ENCODE peak calls at places on chromosomes 11 and 22, in seven cellular contexts. One of them, this sample, is unnamed.

GRCh38 chr11:84022221-84022620 is 736.1 kb upstream of the CCDC90B start:
- DNase-seq in neural crest cell: no peak
- DNase-seq in T-helper 22 cell: no peak
- DNase-seq in NCI-H2081: no peak
- DNase-seq in aorta: no peak
- DNase-seq in stimulated activated CD8-positive, alpha-beta memory T cell treated with anti-CD3 and anti-CD28 coated beads, Interleukin-15, amount 100 ng/mL, for 1 hour: no peak
- DNase-seq in activated CD4-positive, alpha-beta T cell treated with anti-CD3 and anti-CD28 coated beads, Interleukin-2, amount 50 U/mL, for 48 hours: no peak
- DNase-seq in this sample: no peak

GRCh38 chr11:66868726-66869291 is 11.9 kb downstream of the LRFN4 start:
- DNase-seq in neural crest cell: no peak
- DNase-seq in T-helper 22 cell: peak
- DNase-seq in NCI-H2081: no peak
- DNase-seq in aorta: no peak
- DNase-seq in stimulated activated CD8-positive, alpha-beta memory T cell treated with anti-CD3 and anti-CD28 coated beads, Interleukin-15, amount 100 ng/mL, for 1 hour: peak
- DNase-seq in activated CD4-positive, alpha-beta T cell treated with anti-CD3 and anti-CD28 coated beads, Interleukin-2, amount 50 U/mL, for 48 hours: peak
- DNase-seq in this sample: peak

GRCh38 chr22:45756558-45756957 is 84.9 kb downstream of the ATXN10 start:
- DNase-seq in neural crest cell: no peak
- DNase-seq in T-helper 22 cell: no peak
- DNase-seq in NCI-H2081: no peak
- DNase-seq in aorta: no peak
- DNase-seq in stimulated activated CD8-positive, alpha-beta memory T cell treated with anti-CD3 and anti-CD28 coated beads, Interleukin-15, amount 100 ng/mL, for 1 hour: no peak
- DNase-seq in activated CD4-positive, alpha-beta T cell treated with anti-CD3 and anti-CD28 coated beads, Interleukin-2, amount 50 U/mL, for 48 hours: no peak
- DNase-seq in this sample: no peak

GRCh38 chr11:134069426-134069921 is 602 bp downstream of the JAM3 start:
- DNase-seq in neural crest cell: peak
- DNase-seq in T-helper 22 cell: no peak
- DNase-seq in NCI-H2081: no peak
- DNase-seq in aorta: no peak
- DNase-seq in stimulated activated CD8-positive, alpha-beta memory T cell treated with anti-CD3 and anti-CD28 coated beads, Interleukin-15, amount 100 ng/mL, for 1 hour: no peak
- DNase-seq in activated CD4-positive, alpha-beta T cell treated with anti-CD3 and anti-CD28 coated beads, Interleukin-2, amount 50 U/mL, for 48 hours: no peak
- DNase-seq in this sample: no peak

GRCh38 chr11:25860677-25861445 is 471.1 kb upstream of the ANO3 start:
- DNase-seq in neural crest cell: no peak
- DNase-seq in T-helper 22 cell: no peak
- DNase-seq in NCI-H2081: peak
- DNase-seq in aorta: no peak
- DNase-seq in stimulated activated CD8-positive, alpha-beta memory T cell treated with anti-CD3 and anti-CD28 coated beads, Interleukin-15, amount 100 ng/mL, for 1 hour: no peak
- DNase-seq in activated CD4-positive, alpha-beta T cell treated with anti-CD3 and anti-CD28 coated beads, Interleukin-2, amount 50 U/mL, for 48 hours: no peak
- DNase-seq in this sample: no peak

GRCh38 chr11:121194731-121195596 is 93.9 kb downstream of the TECTA start:
- DNase-seq in neural crest cell: peak
- DNase-seq in T-helper 22 cell: peak
- DNase-seq in NCI-H2081: peak
- DNase-seq in aorta: no peak
- DNase-seq in stimulated activated CD8-positive, alpha-beta memory T cell treated with anti-CD3 and anti-CD28 coated beads, Interleukin-15, amount 100 ng/mL, for 1 hour: peak
- DNase-seq in activated CD4-positive, alpha-beta T cell treated with anti-CD3 and anti-CD28 coated beads, Interleukin-2, amount 50 U/mL, for 48 hours: peak
- DNase-seq in this sample: no peak

GRCh38 chr11:15901046-15901445 is 455.3 kb downstream of the SOX6 start:
- DNase-seq in neural crest cell: no peak
- DNase-seq in T-helper 22 cell: no peak
- DNase-seq in NCI-H2081: no peak
- DNase-seq in aorta: no peak
- DNase-seq in stimulated activated CD8-positive, alpha-beta memory T cell treated with anti-CD3 and anti-CD28 coated beads, Interleukin-15, amount 100 ng/mL, for 1 hour: no peak
- DNase-seq in activated CD4-positive, alpha-beta T cell treated with anti-CD3 and anti-CD28 coated beads, Interleukin-2, amount 50 U/mL, for 48 hours: no peak
- DNase-seq in this sample: no peak

GRCh38 chr22:29457730-29458129 is 19.3 kb downstream of the RFPL1 start:
- DNase-seq in neural crest cell: peak
- DNase-seq in T-helper 22 cell: no peak
- DNase-seq in NCI-H2081: no peak
- DNase-seq in aorta: no peak
- DNase-seq in stimulated activated CD8-positive, alpha-beta memory T cell treated with anti-CD3 and anti-CD28 coated beads, Interleukin-15, amount 100 ng/mL, for 1 hour: no peak
- DNase-seq in activated CD4-positive, alpha-beta T cell treated with anti-CD3 and anti-CD28 coated beads, Interleukin-2, amount 50 U/mL, for 48 hours: peak
- DNase-seq in this sample: no peak

GRCh38 chr11:73017024-73017751 is 124.9 kb downstream of the FCHSD2 start:
- DNase-seq in neural crest cell: no peak
- DNase-seq in T-helper 22 cell: no peak
- DNase-seq in NCI-H2081: no peak
- DNase-seq in aorta: no peak
- DNase-seq in stimulated activated CD8-positive, alpha-beta memory T cell treated with anti-CD3 and anti-CD28 coated beads, Interleukin-15, amount 100 ng/mL, for 1 hour: no peak
- DNase-seq in activated CD4-positive, alpha-beta T cell treated with anti-CD3 and anti-CD28 coated beads, Interleukin-2, amount 50 U/mL, for 48 hours: no peak
- DNase-seq in this sample: no peak

GRCh38 chr11:111845256-111846028 is 25.9 kb downstream of the ALG9 start:
- DNase-seq in neural crest cell: no peak
- DNase-seq in T-helper 22 cell: no peak
- DNase-seq in NCI-H2081: no peak
- DNase-seq in aorta: no peak
- DNase-seq in stimulated activated CD8-positive, alpha-beta memory T cell treated with anti-CD3 and anti-CD28 coated beads, Interleukin-15, amount 100 ng/mL, for 1 hour: no peak
- DNase-seq in activated CD4-positive, alpha-beta T cell treated with anti-CD3 and anti-CD28 coated beads, Interleukin-2, amount 50 U/mL, for 48 hours: no peak
- DNase-seq in this sample: no peak

GRCh38 chr11:93823210-93823609 is 27.2 kb downstream of the VSTM5 start:
- DNase-seq in neural crest cell: no peak
- DNase-seq in T-helper 22 cell: no peak
- DNase-seq in NCI-H2081: no peak
- DNase-seq in aorta: no peak
- DNase-seq in stimulated activated CD8-positive, alpha-beta memory T cell treated with anti-CD3 and anti-CD28 coated beads, Interleukin-15, amount 100 ng/mL, for 1 hour: no peak
- DNase-seq in activated CD4-positive, alpha-beta T cell treated with anti-CD3 and anti-CD28 coated beads, Interleukin-2, amount 50 U/mL, for 48 hours: no peak
- DNase-seq in this sample: no peak

GRCh38 chr11:7495997-7496545 is 10.8 kb downstream of the OLFML1 start:
- DNase-seq in neural crest cell: no peak
- DNase-seq in T-helper 22 cell: no peak
- DNase-seq in NCI-H2081: no peak
- DNase-seq in aorta: no peak
- DNase-seq in stimulated activated CD8-positive, alpha-beta memory T cell treated with anti-CD3 and anti-CD28 coated beads, Interleukin-15, amount 100 ng/mL, for 1 hour: no peak
- DNase-seq in activated CD4-positive, alpha-beta T cell treated with anti-CD3 and anti-CD28 coated beads, Interleukin-2, amount 50 U/mL, for 48 hours: no peak
- DNase-seq in this sample: no peak

GRCh38 chr11:113675565-113675964 is 30.5 kb downstream of the TMPRSS5 start:
- DNase-seq in neural crest cell: no peak
- DNase-seq in T-helper 22 cell: no peak
- DNase-seq in NCI-H2081: no peak
- DNase-seq in aorta: no peak
- DNase-seq in stimulated activated CD8-positive, alpha-beta memory T cell treated with anti-CD3 and anti-CD28 coated beads, Interleukin-15, amount 100 ng/mL, for 1 hour: no peak
- DNase-seq in activated CD4-positive, alpha-beta T cell treated with anti-CD3 and anti-CD28 coated beads, Interleukin-2, amount 50 U/mL, for 48 hours: no peak
- DNase-seq in this sample: no peak

GRCh38 chr11:120073196-120073595 is 64.7 kb downstream of the TRIM29 start:
- DNase-seq in neural crest cell: no peak
- DNase-seq in T-helper 22 cell: no peak
- DNase-seq in NCI-H2081: no peak
- DNase-seq in aorta: no peak
- DNase-seq in stimulated activated CD8-positive, alpha-beta memory T cell treated with anti-CD3 and anti-CD28 coated beads, Interleukin-15, amount 100 ng/mL, for 1 hour: no peak
- DNase-seq in activated CD4-positive, alpha-beta T cell treated with anti-CD3 and anti-CD28 coated beads, Interleukin-2, amount 50 U/mL, for 48 hours: no peak
- DNase-seq in this sample: no peak

GRCh38 chr11:2400761-2401435 is 348 bp downstream of the TSSC4 start:
- DNase-seq in neural crest cell: no peak
- DNase-seq in T-helper 22 cell: no peak
- DNase-seq in NCI-H2081: no peak
- DNase-seq in aorta: no peak
- DNase-seq in stimulated activated CD8-positive, alpha-beta memory T cell treated with anti-CD3 and anti-CD28 coated beads, Interleukin-15, amount 100 ng/mL, for 1 hour: no peak
- DNase-seq in activated CD4-positive, alpha-beta T cell treated with anti-CD3 and anti-CD28 coated beads, Interleukin-2, amount 50 U/mL, for 48 hours: no peak
- DNase-seq in this sample: no peak

GRCh38 chr11:44505591-44506054 is 59.8 kb upstream of the CD82 start:
- DNase-seq in neural crest cell: no peak
- DNase-seq in T-helper 22 cell: no peak
- DNase-seq in NCI-H2081: no peak
- DNase-seq in aorta: no peak
- DNase-seq in stimulated activated CD8-positive, alpha-beta memory T cell treated with anti-CD3 and anti-CD28 coated beads, Interleukin-15, amount 100 ng/mL, for 1 hour: no peak
- DNase-seq in activated CD4-positive, alpha-beta T cell treated with anti-CD3 and anti-CD28 coated beads, Interleukin-2, amount 50 U/mL, for 48 hours: no peak
- DNase-seq in this sample: no peak

GRCh38 chr22:31829505-31829904 is 75.7 kb downstream of the DEPDC5 start:
- DNase-seq in neural crest cell: no peak
- DNase-seq in T-helper 22 cell: no peak
- DNase-seq in NCI-H2081: no peak
- DNase-seq in aorta: no peak
- DNase-seq in stimulated activated CD8-positive, alpha-beta memory T cell treated with anti-CD3 and anti-CD28 coated beads, Interleukin-15, amount 100 ng/mL, for 1 hour: no peak
- DNase-seq in activated CD4-positive, alpha-beta T cell treated with anti-CD3 and anti-CD28 coated beads, Interleukin-2, amount 50 U/mL, for 48 hours: peak
- DNase-seq in this sample: no peak

GRCh38 chr22:36377022-36377631 is 10.6 kb downstream of the MYH9 start:
- DNase-seq in neural crest cell: no peak
- DNase-seq in T-helper 22 cell: peak
- DNase-seq in NCI-H2081: no peak
- DNase-seq in aorta: no peak
- DNase-seq in stimulated activated CD8-positive, alpha-beta memory T cell treated with anti-CD3 and anti-CD28 coated beads, Interleukin-15, amount 100 ng/mL, for 1 hour: no peak
- DNase-seq in activated CD4-positive, alpha-beta T cell treated with anti-CD3 and anti-CD28 coated beads, Interleukin-2, amount 50 U/mL, for 48 hours: peak
- DNase-seq in this sample: no peak

GRCh38 chr11:45751430-45751829 is 53.5 kb upstream of the SLC35C1 start:
- DNase-seq in neural crest cell: peak
- DNase-seq in T-helper 22 cell: no peak
- DNase-seq in NCI-H2081: no peak
- DNase-seq in aorta: no peak
- DNase-seq in stimulated activated CD8-positive, alpha-beta memory T cell treated with anti-CD3 and anti-CD28 coated beads, Interleukin-15, amount 100 ng/mL, for 1 hour: no peak
- DNase-seq in activated CD4-positive, alpha-beta T cell treated with anti-CD3 and anti-CD28 coated beads, Interleukin-2, amount 50 U/mL, for 48 hours: no peak
- DNase-seq in this sample: no peak

This sample was measured in effector memory CD4-positive, alpha-beta T cell.